ENCODE peak calls at places on chromosome 21, in nine cellular contexts. One of them, this sample, is unnamed. For H3K9me3, the result is how much of the 10 kb centered on the place peaks cover.

GRCh38 chr21:42112857-42113256 is 41.7 kb downstream of the UMODL1 start:
- DNase-seq in heart right ventricle: no peak
- DNase-seq in lung: no peak
- DNase-seq in cardiac muscle cell: peak
- DNase-seq in AG04450: peak
- DNase-seq in breast epithelium: no peak
- DNase-seq in heart left ventricle: no peak
- DNase-seq in left lung: no peak
- DNase-seq in body of pancreas: no peak
- DNase-seq in this sample: no peak

GRCh38 chr21:28627691-28628090 is 365.0 kb downstream of the LTN1 start:
- DNase-seq in body of pancreas: no peak
- DNase-seq in left lung: no peak
- DNase-seq in breast epithelium: no peak
- DNase-seq in AG04450: no peak
- DNase-seq in lung: no peak
- DNase-seq in heart right ventricle: no peak
- DNase-seq in heart left ventricle: no peak
- DNase-seq in cardiac muscle cell: no peak
- DNase-seq in this sample: no peak

GRCh38 chr21:22351076-22351475 is 1352.9 kb downstream of the NCAM2 start:
- DNase-seq in lung: no peak
- DNase-seq in AG04450: no peak
- DNase-seq in heart right ventricle: no peak
- DNase-seq in cardiac muscle cell: no peak
- DNase-seq in left lung: no peak
- DNase-seq in heart left ventricle: no peak
- DNase-seq in body of pancreas: no peak
- DNase-seq in breast epithelium: no peak
- DNase-seq in this sample: no peak

GRCh38 chr21:10273196-10273595 is 248.2 kb upstream of the TPTE start:
- DNase-seq in left lung: no peak
- DNase-seq in heart left ventricle: no peak
- DNase-seq in breast epithelium: no peak
- DNase-seq in body of pancreas: no peak
- DNase-seq in AG04450: no peak
- DNase-seq in lung: no peak
- DNase-seq in cardiac muscle cell: peak
- DNase-seq in heart right ventricle: no peak
- DNase-seq in this sample: no peak

GRCh38 chr21:36719614-36720013 is 20.7 kb downstream of the SIM2 start:
- DNase-seq in heart right ventricle: no peak
- DNase-seq in breast epithelium: peak
- DNase-seq in lung: no peak
- DNase-seq in heart left ventricle: no peak
- DNase-seq in left lung: peak
- DNase-seq in cardiac muscle cell: no peak
- DNase-seq in AG04450: no peak
- DNase-seq in body of pancreas: peak
- DNase-seq in this sample: no peak

GRCh38 chr21:32102426-32102825 is 176.4 kb downstream of the MIS18A start:
- DNase-seq in heart left ventricle: no peak
- DNase-seq in breast epithelium: no peak
- DNase-seq in cardiac muscle cell: no peak
- DNase-seq in heart right ventricle: no peak
- DNase-seq in AG04450: no peak
- DNase-seq in left lung: no peak
- DNase-seq in body of pancreas: no peak
- DNase-seq in lung: no peak
- DNase-seq in this sample: no peak

GRCh38 chr21:34199121-34199910 is 125.9 kb downstream of the MRPS6 start:
- DNase-seq in body of pancreas: no peak
- DNase-seq in left lung: no peak
- DNase-seq in lung: no peak
- DNase-seq in cardiac muscle cell: no peak
- DNase-seq in AG04450: no peak
- DNase-seq in heart left ventricle: no peak
- DNase-seq in breast epithelium: no peak
- DNase-seq in heart right ventricle: no peak
- DNase-seq in this sample: no peak

GRCh38 chr21:15895142-15896106 is 165.6 kb downstream of the USP25 start:
- DNase-seq in heart right ventricle: no peak
- DNase-seq in lung: no peak
- DNase-seq in body of pancreas: no peak
- DNase-seq in left lung: no peak
- DNase-seq in heart left ventricle: no peak
- DNase-seq in AG04450: no peak
- DNase-seq in cardiac muscle cell: peak
- DNase-seq in breast epithelium: no peak
- DNase-seq in this sample: no peak

GRCh38 chr21:41429305-41429704 is 3.3 kb downstream of the MX1 start:
- DNase-seq in cardiac muscle cell: no peak
- DNase-seq in heart left ventricle: no peak
- DNase-seq in left lung: no peak
- DNase-seq in AG04450: no peak
- DNase-seq in heart right ventricle: no peak
- DNase-seq in breast epithelium: no peak
- DNase-seq in lung: no peak
- DNase-seq in body of pancreas: no peak
- DNase-seq in this sample: no peak

GRCh38 chr21:36125513-36126121 is 9.3 kb upstream of the CBR3 start:
- DNase-seq in cardiac muscle cell: peak
- DNase-seq in breast epithelium: no peak
- DNase-seq in heart left ventricle: peak
- DNase-seq in lung: peak
- DNase-seq in AG04450: no peak
- DNase-seq in body of pancreas: peak
- DNase-seq in left lung: peak
- DNase-seq in heart right ventricle: no peak
- DNase-seq in this sample: peak

GRCh38 chr21:45530423-45531113 is 11.7 kb downstream of the SLC19A1 start:
- DNase-seq in lung: no peak
- DNase-seq in heart right ventricle: peak
- DNase-seq in breast epithelium: no peak
- DNase-seq in left lung: peak
- DNase-seq in AG04450: no peak
- DNase-seq in body of pancreas: no peak
- DNase-seq in cardiac muscle cell: no peak
- DNase-seq in heart left ventricle: no peak
- DNase-seq in this sample: no peak

GRCh38 chr21:28737671-28738279 is 254.9 kb downstream of the LTN1 start:
- DNase-seq in lung: no peak
- DNase-seq in left lung: no peak
- DNase-seq in AG04450: no peak
- DNase-seq in heart right ventricle: no peak
- DNase-seq in body of pancreas: no peak
- DNase-seq in cardiac muscle cell: peak
- DNase-seq in breast epithelium: no peak
- DNase-seq in heart left ventricle: no peak
- DNase-seq in this sample: no peak

GRCh38 chr21:41648591-41649031 is 118.2 kb downstream of the RIPK4 start:
- DNase-seq in lung: no peak
- DNase-seq in heart right ventricle: no peak
- DNase-seq in heart left ventricle: no peak
- DNase-seq in cardiac muscle cell: peak
- DNase-seq in breast epithelium: peak
- DNase-seq in left lung: no peak
- DNase-seq in AG04450: no peak
- DNase-seq in body of pancreas: no peak
- DNase-seq in this sample: no peak

GRCh38 chr21:37073417-37074194 is 552 bp downstream of the TTC3 start:
- DNase-seq in lung: peak
- DNase-seq in AG04450: no peak
- DNase-seq in heart right ventricle: peak
- DNase-seq in breast epithelium: peak
- DNase-seq in heart left ventricle: peak
- DNase-seq in left lung: peak
- DNase-seq in body of pancreas: peak
- DNase-seq in cardiac muscle cell: peak
- DNase-seq in this sample: peak

GRCh38 chr21:17679002-17679600 is 66.4 kb upstream of the BTG3 start:
- DNase-seq in AG04450: peak
- DNase-seq in left lung: no peak
- DNase-seq in lung: no peak
- DNase-seq in cardiac muscle cell: peak
- DNase-seq in breast epithelium: no peak
- DNase-seq in heart left ventricle: no peak
- DNase-seq in body of pancreas: no peak
- DNase-seq in heart right ventricle: no peak
- DNase-seq in this sample: no peak

GRCh38 chr21:45478115-45478801 is 64.0 kb downstream of the SLC19A1 start:
- DNase-seq in lung: peak
- DNase-seq in cardiac muscle cell: peak
- DNase-seq in left lung: peak
- DNase-seq in heart right ventricle: peak
- DNase-seq in heart left ventricle: peak
- DNase-seq in body of pancreas: peak
- DNase-seq in AG04450: no peak
- DNase-seq in breast epithelium: no peak
- DNase-seq in this sample: peak

GRCh38 chr21:36542312-36543101 is 62.6 kb upstream of the CLDN14 start:
- DNase-seq in AG04450: no peak
- DNase-seq in heart left ventricle: no peak
- DNase-seq in heart right ventricle: no peak
- DNase-seq in cardiac muscle cell: no peak
- DNase-seq in left lung: no peak
- DNase-seq in breast epithelium: no peak
- DNase-seq in lung: no peak
- DNase-seq in body of pancreas: no peak
- DNase-seq in this sample: no peak

GRCh38 chr21:37059181-37059580 is 13.7 kb downstream of the PIGP start:
- DNase-seq in breast epithelium: no peak
- DNase-seq in cardiac muscle cell: no peak
- DNase-seq in body of pancreas: no peak
- DNase-seq in left lung: no peak
- DNase-seq in heart left ventricle: no peak
- DNase-seq in lung: no peak
- DNase-seq in heart right ventricle: no peak
- DNase-seq in AG04450: no peak
- DNase-seq in this sample: no peak

GRCh38 chr21:39854572-39854971 is 12.7 kb upstream of the PCP4 start:
- DNase-seq in body of pancreas: no peak
- DNase-seq in heart right ventricle: no peak
- DNase-seq in cardiac muscle cell: no peak
- DNase-seq in AG04450: no peak
- DNase-seq in lung: no peak
- DNase-seq in left lung: no peak
- DNase-seq in breast epithelium: no peak
- DNase-seq in heart left ventricle: no peak
- DNase-seq in this sample: no peak
- TF ChIP-seq CTCF in body of pancreas: no peak
- TF ChIP-seq CTCF in heart right ventricle: no peak
- TF ChIP-seq CTCF in cardiac muscle cell: no peak
- TF ChIP-seq CTCF in AG04450: no peak
- TF ChIP-seq CTCF in lung: no peak
- TF ChIP-seq CTCF in left lung: no peak
- TF ChIP-seq CTCF in breast epithelium: no peak
- TF ChIP-seq CTCF in heart left ventricle: no peak
- TF ChIP-seq CTCF in this sample: no peak

GRCh38 chr21:30444204-30444603 is 4.1 kb downstream of the KRTAP15-1 start:
- DNase-seq in breast epithelium: no peak
- DNase-seq in AG04450: no peak
- DNase-seq in left lung: no peak
- DNase-seq in heart right ventricle: no peak
- DNase-seq in body of pancreas: no peak
- DNase-seq in lung: no peak
- DNase-seq in cardiac muscle cell: no peak
- DNase-seq in heart left ventricle: no peak
- DNase-seq in this sample: no peak
- H3K9me3 ChIP-seq in breast epithelium: under half
- H3K9me3 ChIP-seq in AG04450: under half
- H3K9me3 ChIP-seq in left lung: under half
- H3K9me3 ChIP-seq in heart right ventricle: under half
- H3K9me3 ChIP-seq in body of pancreas: under half
- H3K9me3 ChIP-seq in lung: under half
- H3K9me3 ChIP-seq in cardiac muscle cell: under half
- H3K9me3 ChIP-seq in heart left ventricle: under half
- H3K9me3 ChIP-seq in this sample: under half

GRCh38 chr21:18951291-18952038 is 547.9 kb upstream of the TMPRSS15 start:
- DNase-seq in heart right ventricle: no peak
- DNase-seq in cardiac muscle cell: no peak
- DNase-seq in left lung: no peak
- DNase-seq in body of pancreas: no peak
- DNase-seq in AG04450: no peak
- DNase-seq in heart left ventricle: no peak
- DNase-seq in lung: no peak
- DNase-seq in breast epithelium: no peak
- DNase-seq in this sample: no peak
- TF ChIP-seq CTCF in heart right ventricle: peak
- TF ChIP-seq CTCF in cardiac muscle cell: no peak
- TF ChIP-seq CTCF in left lung: peak
- TF ChIP-seq CTCF in body of pancreas: peak
- TF ChIP-seq CTCF in AG04450: no peak
- TF ChIP-seq CTCF in heart left ventricle: peak
- TF ChIP-seq CTCF in lung: no peak
- TF ChIP-seq CTCF in breast epithelium: no peak
- TF ChIP-seq CTCF in this sample: no peak

DNA sequence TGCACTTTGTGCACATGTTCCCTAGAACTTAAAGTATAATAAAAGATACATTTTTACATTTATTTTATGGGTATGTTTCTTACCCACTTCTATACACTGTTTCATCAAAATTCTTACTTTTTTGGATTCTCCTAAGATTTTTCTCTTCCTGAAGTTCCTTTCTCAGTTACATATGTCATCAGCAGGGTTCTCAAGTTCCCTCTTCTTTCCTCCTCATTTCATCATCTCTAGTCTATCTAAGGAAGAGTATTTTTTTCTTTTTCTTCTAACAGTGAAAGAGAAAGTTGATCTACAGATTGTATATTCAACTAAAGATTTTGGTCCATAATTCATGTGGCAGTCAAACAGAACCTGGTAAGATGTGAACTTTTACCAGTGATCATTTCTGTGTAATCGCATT is 41.2 kb upstream of the CYYR1 start:
- DNase-seq in left lung: no peak
- DNase-seq in breast epithelium: no peak
- DNase-seq in cardiac muscle cell: no peak
- DNase-seq in body of pancreas: no peak
- DNase-seq in heart right ventricle: no peak
- DNase-seq in lung: no peak
- DNase-seq in heart left ventricle: no peak
- DNase-seq in AG04450: no peak
- DNase-seq in this sample: no peak
- H3K9me3 ChIP-seq in left lung: under half
- H3K9me3 ChIP-seq in breast epithelium: under half
- H3K9me3 ChIP-seq in cardiac muscle cell: under half
- H3K9me3 ChIP-seq in body of pancreas: under half
- H3K9me3 ChIP-seq in heart right ventricle: under half
- H3K9me3 ChIP-seq in lung: under half
- H3K9me3 ChIP-seq in heart left ventricle: under half
- H3K9me3 ChIP-seq in AG04450: under half
- H3K9me3 ChIP-seq in this sample: under half

This sample was measured in CD8-positive, alpha-beta T cell.